ENCODE peak calls at places on chromosomes 5 and 9, in four cellular contexts. One of them, this sample, is unnamed.

GRCh38 chr9:78383130-78383529 is 86.2 kb downstream of the PSAT1 start:
- DNase-seq in upper lobe of right lung: no peak
- DNase-seq in neuronal stem cell: no peak
- DNase-seq in OCI-LY7: no peak
- DNase-seq in this sample: no peak

GRCh38 chr5:56003179-56003578 is 8.4 kb upstream of the IL6ST start:
- DNase-seq in upper lobe of right lung: no peak
- DNase-seq in neuronal stem cell: no peak
- DNase-seq in OCI-LY7: no peak
- DNase-seq in this sample: no peak

GRCh38 chr9:110710420-110710819 is 41.8 kb downstream of the MUSK start:
- DNase-seq in upper lobe of right lung: no peak
- DNase-seq in neuronal stem cell: no peak
- DNase-seq in OCI-LY7: no peak
- DNase-seq in this sample: no peak

GRCh38 chr5:17282283-17283120 is 65.1 kb downstream of the BASP1 start:
- DNase-seq in upper lobe of right lung: no peak
- DNase-seq in neuronal stem cell: no peak
- DNase-seq in OCI-LY7: peak
- DNase-seq in this sample: no peak

GRCh38 chr5:91074615-91075014 is 308.5 kb downstream of the ARRDC3 start:
- DNase-seq in upper lobe of right lung: no peak
- DNase-seq in neuronal stem cell: no peak
- DNase-seq in OCI-LY7: no peak
- DNase-seq in this sample: no peak

GRCh38 chr9:86413966-86414880 is 60.0 kb upstream of the TUT7 start:
- DNase-seq in upper lobe of right lung: no peak
- DNase-seq in neuronal stem cell: peak
- DNase-seq in OCI-LY7: peak
- DNase-seq in this sample: no peak

GRCh38 chr5:10756539-10756938 is 4.5 kb downstream of the DAP start:
- DNase-seq in upper lobe of right lung: no peak
- DNase-seq in neuronal stem cell: no peak
- DNase-seq in OCI-LY7: no peak
- DNase-seq in this sample: no peak

GRCh38 chr5:88507261-88507660 is 238.6 kb upstream of the TMEM161B start:
- DNase-seq in upper lobe of right lung: no peak
- DNase-seq in neuronal stem cell: no peak
- DNase-seq in OCI-LY7: no peak
- DNase-seq in this sample: peak

GRCh38 chr5:177093082-177093712 is 6.5 kb downstream of the FGFR4 start:
- DNase-seq in upper lobe of right lung: no peak
- DNase-seq in neuronal stem cell: no peak
- DNase-seq in OCI-LY7: no peak
- DNase-seq in this sample: no peak

GRCh38 chr5:74673011-74673790 is 11.8 kb upstream of the HEXB start:
- DNase-seq in upper lobe of right lung: no peak
- DNase-seq in neuronal stem cell: no peak
- DNase-seq in OCI-LY7: peak
- DNase-seq in this sample: peak

GRCh38 chr5:138949223-138949574 is 74.1 kb upstream of the LRRTM2 start:
- DNase-seq in upper lobe of right lung: no peak
- DNase-seq in neuronal stem cell: no peak
- DNase-seq in OCI-LY7: no peak
- DNase-seq in this sample: no peak
- H3K27ac ChIP-seq in upper lobe of right lung: no peak
- H3K27ac ChIP-seq in neuronal stem cell: no peak
- H3K27ac ChIP-seq in OCI-LY7: no peak
- H3K27ac ChIP-seq in this sample: no peak

DNA sequence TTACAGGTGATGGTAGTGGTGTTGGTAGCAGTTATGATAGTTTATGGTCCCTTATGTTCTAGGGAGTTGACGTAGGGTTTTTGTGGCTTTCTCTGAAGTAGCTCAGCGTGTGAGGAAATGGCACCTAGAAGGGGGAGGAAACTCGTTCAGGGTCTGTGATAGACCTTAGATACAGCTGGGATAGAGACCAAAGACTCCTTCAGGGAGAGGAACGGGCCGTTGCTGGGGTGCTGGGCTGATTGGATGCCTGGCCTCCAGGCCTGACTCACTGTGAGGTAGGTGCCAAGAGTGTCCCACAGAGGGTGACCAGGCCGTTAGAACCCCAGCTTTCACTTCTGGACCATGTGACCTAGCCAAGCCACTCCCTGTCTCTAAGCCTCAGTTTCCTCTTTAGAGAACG is 96.6 kb downstream of the DAB2IP start:
- DNase-seq in upper lobe of right lung: no peak
- DNase-seq in neuronal stem cell: no peak
- DNase-seq in OCI-LY7: peak
- DNase-seq in this sample: no peak
- H3K27ac ChIP-seq in upper lobe of right lung: peak
- H3K27ac ChIP-seq in neuronal stem cell: no peak
- H3K27ac ChIP-seq in OCI-LY7: no peak
- H3K27ac ChIP-seq in this sample: no peak

GRCh38 chr5:59584858-59585846 is 308.4 kb downstream of the PDE4D start:
- DNase-seq in upper lobe of right lung: no peak
- DNase-seq in neuronal stem cell: no peak
- DNase-seq in OCI-LY7: no peak
- DNase-seq in this sample: no peak

GRCh38 chr5:59588922-59589321 is 304.6 kb downstream of the PDE4D start:
- DNase-seq in upper lobe of right lung: no peak
- DNase-seq in neuronal stem cell: no peak
- DNase-seq in OCI-LY7: no peak
- DNase-seq in this sample: no peak

GRCh38 chr5:59591162-59591561 is 302.4 kb downstream of the PDE4D start:
- DNase-seq in upper lobe of right lung: no peak
- DNase-seq in neuronal stem cell: no peak
- DNase-seq in OCI-LY7: no peak
- DNase-seq in this sample: no peak

GRCh38 chr5:59586811-59587340 is 306.6 kb downstream of the PDE4D start:
- DNase-seq in upper lobe of right lung: no peak
- DNase-seq in neuronal stem cell: no peak
- DNase-seq in OCI-LY7: no peak
- DNase-seq in this sample: no peak

DNA sequence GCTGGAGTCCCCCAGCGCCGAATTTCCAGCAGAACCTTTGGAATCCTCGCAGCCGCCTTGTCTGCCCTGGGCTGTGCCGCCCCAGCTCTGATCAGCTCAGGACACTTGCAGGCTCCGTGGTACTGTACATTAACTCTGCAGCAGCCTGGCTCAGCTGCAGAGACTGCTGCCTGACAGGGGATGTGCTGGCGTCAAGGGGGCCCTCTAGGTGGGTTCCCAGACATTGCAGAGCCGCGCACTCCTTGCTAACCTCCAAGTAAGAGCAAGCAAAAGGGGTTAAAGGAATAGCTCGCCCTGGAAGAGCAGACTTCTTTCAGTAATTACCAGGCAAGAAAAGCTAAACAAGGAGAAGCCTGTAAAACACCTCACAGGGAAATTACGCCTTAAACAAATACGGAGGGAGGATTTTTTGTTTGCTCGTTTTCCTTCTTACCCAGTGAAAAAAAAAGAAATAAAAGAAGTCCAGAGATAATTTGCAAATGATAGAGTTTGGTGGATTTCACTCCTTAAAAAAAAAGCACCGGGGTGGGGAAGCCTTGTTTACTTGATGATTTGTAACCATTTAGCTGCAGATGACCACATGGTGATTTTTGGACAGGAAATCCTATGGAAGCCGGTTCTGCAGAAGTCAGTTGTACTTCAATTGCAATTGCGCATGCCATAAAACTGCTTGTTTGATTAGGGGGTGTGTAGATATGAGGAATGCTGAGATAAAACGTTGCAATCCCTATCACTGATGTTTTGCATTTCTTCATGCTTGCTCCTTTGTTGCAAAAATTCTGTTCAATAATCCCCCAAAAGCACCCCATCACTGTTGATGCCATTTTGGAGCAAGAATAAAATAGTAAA is 305.8 kb downstream of the PDE4D start:
- DNase-seq in upper lobe of right lung: peak
- DNase-seq in neuronal stem cell: peak
- DNase-seq in OCI-LY7: no peak
- DNase-seq in this sample: no peak
- H3K27ac ChIP-seq in upper lobe of right lung: peak
- H3K27ac ChIP-seq in neuronal stem cell: no peak
- H3K27ac ChIP-seq in OCI-LY7: no peak
- H3K27ac ChIP-seq in this sample: no peak

DNA sequence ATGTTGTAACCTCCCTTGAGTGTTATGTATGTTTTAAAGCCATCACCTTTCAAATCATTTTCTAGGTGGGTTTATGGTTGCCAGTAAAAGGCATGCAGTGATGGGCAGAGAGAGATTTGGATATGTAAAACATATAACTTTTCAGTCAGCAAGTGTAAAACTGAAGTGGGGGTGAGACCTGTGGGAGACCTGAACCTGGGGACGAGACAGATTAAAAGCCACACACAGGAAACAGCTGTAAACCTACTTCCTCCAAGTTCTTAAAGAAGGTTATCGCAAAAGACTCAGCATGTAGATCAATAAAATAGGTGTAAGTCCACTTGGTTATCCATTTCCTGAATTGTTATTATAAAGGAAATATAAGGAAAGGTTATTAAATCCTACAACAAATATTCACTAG is 76.6 kb downstream of the YIPF5 start:
- DNase-seq in upper lobe of right lung: no peak
- DNase-seq in neuronal stem cell: no peak
- DNase-seq in OCI-LY7: no peak
- DNase-seq in this sample: no peak
- H3K27ac ChIP-seq in upper lobe of right lung: no peak
- H3K27ac ChIP-seq in neuronal stem cell: no peak
- H3K27ac ChIP-seq in OCI-LY7: no peak
- H3K27ac ChIP-seq in this sample: no peak

DNA sequence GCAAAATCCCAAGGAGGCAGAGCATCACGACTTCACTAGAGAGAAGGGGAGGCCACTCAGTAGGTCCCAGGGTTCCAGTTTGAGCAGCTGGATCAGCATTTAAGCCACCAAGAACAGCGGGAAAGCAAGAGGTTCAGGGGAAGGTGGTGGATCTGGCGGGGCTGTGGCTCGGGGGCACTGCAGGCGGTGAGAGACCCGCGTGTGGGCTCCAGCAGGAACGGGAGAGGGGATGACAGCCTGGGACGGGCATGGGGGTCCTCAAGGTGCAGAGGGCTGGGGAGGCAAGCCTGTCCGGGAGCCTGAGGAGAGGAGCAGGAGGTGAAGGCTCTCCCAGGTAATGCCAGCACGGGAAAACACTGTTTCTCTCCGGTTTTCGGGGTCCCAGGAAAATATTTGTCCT is 123.6 kb downstream of the IRX2 start:
- DNase-seq in upper lobe of right lung: no peak
- DNase-seq in neuronal stem cell: no peak
- DNase-seq in OCI-LY7: no peak
- DNase-seq in this sample: no peak
- H3K27ac ChIP-seq in upper lobe of right lung: no peak
- H3K27ac ChIP-seq in neuronal stem cell: no peak
- H3K27ac ChIP-seq in OCI-LY7: no peak
- H3K27ac ChIP-seq in this sample: no peak

GRCh38 chr5:43019293-43019614 is 20.9 kb downstream of the ANXA2R start:
- DNase-seq in upper lobe of right lung: no peak
- DNase-seq in neuronal stem cell: no peak
- DNase-seq in OCI-LY7: no peak
- DNase-seq in this sample: no peak
- H3K27ac ChIP-seq in upper lobe of right lung: peak
- H3K27ac ChIP-seq in neuronal stem cell: no peak
- H3K27ac ChIP-seq in OCI-LY7: peak
- H3K27ac ChIP-seq in this sample: peak

GRCh38 chr9:2623046-2623865 is 1.7 kb downstream of the VLDLR start:
- DNase-seq in upper lobe of right lung: peak
- DNase-seq in neuronal stem cell: peak
- DNase-seq in OCI-LY7: no peak
- DNase-seq in this sample: peak

GRCh38 chr9:2623866-2624682 is 2.5 kb downstream of the VLDLR start:
- DNase-seq in upper lobe of right lung: no peak
- DNase-seq in neuronal stem cell: no peak
- DNase-seq in OCI-LY7: no peak
- DNase-seq in this sample: no peak

GRCh38 chr9:2622361-2623045 is 916 bp downstream of the VLDLR start:
- DNase-seq in upper lobe of right lung: peak
- DNase-seq in neuronal stem cell: peak
- DNase-seq in OCI-LY7: no peak
- DNase-seq in this sample: peak

GRCh38 chr9:2620876-2621677 is 510 bp upstream of the VLDLR start:
- DNase-seq in upper lobe of right lung: peak
- DNase-seq in neuronal stem cell: peak
- DNase-seq in OCI-LY7: no peak
- DNase-seq in this sample: peak

GRCh38 chr9:2621678-2622360 is at the start of gene VLDLR:
- DNase-seq in upper lobe of right lung: no peak
- DNase-seq in neuronal stem cell: peak
- DNase-seq in OCI-LY7: no peak
- DNase-seq in this sample: peak
- H3K27ac ChIP-seq in upper lobe of right lung: peak
- H3K27ac ChIP-seq in neuronal stem cell: no peak
- H3K27ac ChIP-seq in OCI-LY7: no peak
- H3K27ac ChIP-seq in this sample: peak

This sample was measured in SJCRH30.